ENCODE peak calls at places on chromosomes 5 and 9, in six cellular contexts. I is mesendoderm, C is IMR-90, L is neuronal stem cell, W is mesenchymal stem cell, B is H1. N is an unnamed sample.

GRCh38 chr5:89436464-89436863 is 553.5 kb upstream of the MEF2C start:
- DNase-seq in I (no peak), C (no peak), L (no peak), W (no peak), B (no peak), N (no peak)

GRCh38 chr5:16550316-16550952 is 66.4 kb downstream of the RETREG1 start:
- DNase-seq in I (peak; percentile 75), C (peak; percentile 49), L (no peak), W (peak; percentile 57), B (no peak), N (peak; percentile 80)

GRCh38 chr5:11997942-11998341 is 93.7 kb upstream of the CTNND2 start:
- DNase-seq in I (no peak), C (no peak), L (no peak), W (no peak), B (no peak), N (no peak)

GRCh38 chr5:56871755-56872154 is 37.6 kb upstream of the SETD9 start:
- DNase-seq in I (no peak), C (no peak), L (no peak), W (no peak), B (no peak), N (no peak)

GRCh38 chr9:13100914-13101572 is 178.4 kb downstream of the MPDZ start:
- DNase-seq in I (no peak), C (no peak), L (no peak), W (no peak), B (no peak), N (no peak)

GRCh38 chr5:4271193-4271592 is 675.6 kb downstream of the IRX1 start:
- DNase-seq in I (no peak), C (no peak), L (no peak), W (no peak), B (no peak), N (no peak)

GRCh38 chr9:22040760-22041159 is 31.7 kb upstream of the CDKN2B start:
- DNase-seq in I (no peak), C (peak; percentile 69), L (no peak), W (peak; percentile 70), B (no peak), N (no peak)

GRCh38 chr9:4280605-4281004 is 19.3 kb downstream of the GLIS3 start:
- DNase-seq in I (no peak), C (no peak), L (no peak), W (no peak), B (no peak), N (no peak)

GRCh38 chr5:132237670-132238069 is 10.0 kb upstream of the P4HA2 start:
- DNase-seq in I (no peak), C (no peak), L (no peak), W (no peak), B (no peak), N (no peak)

GRCh38 chr5:152097128-152097527 is 172.5 kb upstream of the GLRA1 start:
- DNase-seq in I (no peak), C (no peak), L (no peak), W (no peak), B (no peak), N (no peak)

GRCh38 chr9:92961627-92962302 is 14.4 kb downstream of the FGD3 start:
- DNase-seq in I (no peak), C (no peak), L (no peak), W (no peak), B (no peak), N (no peak)

GRCh38 chr5:88682797-88683496 is 200.0 kb downstream of the MEF2C start:
- DNase-seq in I (no peak), C (no peak), L (no peak), W (no peak), B (no peak), N (no peak)

GRCh38 chr5:32094691-32095090 is 79.4 kb downstream of the GOLPH3 start:
- DNase-seq in I (no peak), C (no peak), L (no peak), W (no peak), B (no peak), N (no peak)

GRCh38 chr9:71213633-71214032 is 92.2 kb upstream of the TRPM3 start:
- DNase-seq in I (no peak), C (no peak), L (no peak), W (no peak), B (no peak), N (no peak)

GRCh38 chr5:171596391-171596878 is 177.0 kb downstream of the FGF18 start:
- DNase-seq in I (peak; percentile 91), C (peak; percentile 94), L (no peak), W (peak; percentile 55), B (peak; percentile 43), N (peak; percentile 71)

GRCh38 chr5:14464101-14464500 is 117.5 kb upstream of the OTULINL start:
- DNase-seq in I (no peak), C (no peak), L (no peak), W (peak; percentile 49), B (no peak), N (no peak)

GRCh38 chr5:155655569-155655968 is 642.0 kb downstream of the KIF4B start:
- DNase-seq in I (peak; percentile 50), C (no peak), L (no peak), W (no peak), B (no peak), N (no peak)

GRCh38 chr5:135020111-135020895 is 13.7 kb downstream of the PITX1 start:
- DNase-seq in I (no peak), C (no peak), L (no peak), W (no peak), B (no peak), N (no peak)

GRCh38 chr5:99176186-99176585 is 247.4 kb upstream of the CHD1 start:
- DNase-seq in I (peak; percentile 22), C (no peak), L (no peak), W (peak; percentile 6), B (no peak), N (peak; percentile 74)

DNA sequence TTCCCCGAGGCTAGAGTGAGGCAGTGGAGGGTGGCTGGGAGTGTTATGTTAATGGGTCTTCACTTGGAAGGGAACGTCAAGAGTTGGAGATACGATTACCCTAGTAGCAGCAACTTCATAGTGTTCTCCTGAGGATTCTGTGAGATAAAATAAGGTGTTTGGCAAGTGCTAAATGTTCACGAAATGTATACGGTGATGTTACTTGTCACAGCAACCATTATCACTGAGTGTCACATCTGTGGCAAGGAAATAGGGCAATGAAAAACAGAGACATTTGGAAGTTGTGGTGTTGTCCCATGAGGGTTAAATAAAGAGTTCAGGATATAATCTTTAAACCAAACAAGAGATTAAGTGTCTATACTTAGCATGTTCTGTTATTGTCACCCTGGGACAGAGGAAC is 183.3 kb downstream of the ALDH1A1 start:
- DNase-seq in I (no peak), C (no peak), L (no peak), W (no peak), B (no peak), N (no peak)
- H3K4me3 ChIP-seq in I (no peak overlapping the region), C (no peak overlapping the region), L (no peak overlapping the region), W (no peak overlapping the region), B (no peak overlapping the region), N (no peak overlapping the region)

GRCh38 chr5:147095740-147096139 is 139.1 kb upstream of the STK32A start:
- DNase-seq in I (peak; percentile 71), C (no peak), L (no peak), W (no peak), B (no peak), N (no peak)

GRCh38 chr5:147101654-147102053 is 133.2 kb upstream of the STK32A start:
- DNase-seq in I (no peak), C (no peak), L (no peak), W (peak; percentile 5), B (no peak), N (no peak)

GRCh38 chr5:147093138-147093537 is 141.7 kb upstream of the STK32A start:
- DNase-seq in I (no peak), C (peak; percentile 1), L (no peak), W (peak; percentile 43), B (no peak), N (peak; percentile 28)

DNA sequence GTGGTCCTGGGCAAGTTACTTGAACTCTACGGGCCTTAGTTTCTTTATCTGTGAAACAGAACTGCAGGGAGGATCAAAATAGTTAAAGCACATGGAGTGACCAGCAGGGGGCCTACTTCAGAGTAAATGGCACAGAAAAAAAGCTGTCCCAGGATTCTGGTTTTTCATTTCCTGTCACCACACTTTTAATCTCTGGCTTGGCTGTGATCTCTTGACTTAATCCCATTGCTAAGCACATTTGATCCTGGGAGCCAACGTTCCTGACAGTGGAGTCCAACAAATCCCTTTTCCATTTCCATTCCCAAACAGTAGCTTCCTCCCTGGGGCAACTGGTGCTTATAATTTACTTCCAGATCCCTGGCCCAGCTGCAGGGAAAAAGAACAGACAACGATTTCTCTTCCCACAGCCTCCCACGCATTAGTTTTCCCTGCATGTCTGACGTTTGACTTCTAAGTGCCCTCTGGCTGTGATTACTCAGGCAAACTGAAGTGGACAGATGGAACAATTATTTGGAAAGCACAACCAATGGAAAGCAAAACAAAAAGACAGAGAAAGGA is 136.5 kb upstream of the STK32A start:
- DNase-seq in I (peak; percentile 93), C (peak; percentile 34), L (peak; percentile 47), W (peak; percentile 74), B (no peak), N (peak; percentile 42)
- H2AK5ac ChIP-seq in I (no peak overlapping the region), C (no peak overlapping the region), L (no peak overlapping the region), W (no peak overlapping the region), B (no peak overlapping the region), N (no peak overlapping the region)

DNA sequence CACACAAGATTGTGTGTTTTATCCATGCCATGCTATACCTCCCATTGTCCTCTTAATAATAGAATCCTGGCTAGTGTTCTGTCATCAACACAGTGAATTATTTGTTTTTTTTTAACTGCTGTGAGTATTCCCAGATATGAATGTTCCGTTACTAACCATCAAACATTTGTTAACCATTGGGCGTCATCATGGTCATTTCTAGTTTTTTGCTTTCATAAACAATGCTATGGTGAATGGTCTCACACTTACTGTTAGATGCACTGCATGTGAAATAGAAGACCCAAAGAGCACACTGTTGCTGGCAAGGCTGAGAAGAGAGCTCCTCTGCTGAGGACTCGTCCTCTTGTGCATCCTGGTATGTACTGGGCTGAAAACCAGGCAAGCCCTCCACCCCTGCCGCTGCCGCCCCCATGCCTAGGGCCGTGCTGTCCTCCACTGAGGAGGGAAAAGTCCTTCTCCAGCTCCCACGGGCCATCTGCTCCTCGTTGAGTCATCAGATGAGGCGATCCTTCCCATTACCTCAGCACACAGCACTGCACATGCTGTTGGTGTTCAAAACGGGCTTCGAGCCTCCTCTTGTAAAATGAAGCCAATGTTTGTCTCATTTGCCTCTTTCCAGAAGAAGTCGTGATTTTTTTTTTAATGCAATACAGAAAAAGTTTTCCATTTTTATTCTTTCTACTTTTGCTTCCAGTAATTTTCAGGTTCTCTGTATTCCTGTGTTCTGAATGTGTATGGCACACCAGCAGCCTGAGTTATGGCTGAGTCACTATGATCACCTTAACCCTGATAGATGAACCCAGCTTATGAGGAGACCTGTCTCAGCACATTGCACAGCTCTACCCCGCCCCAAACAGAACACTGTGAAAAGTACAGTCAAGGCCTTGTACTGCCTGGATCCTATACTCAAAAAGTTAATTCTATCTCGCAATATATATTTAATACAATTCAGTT is 219.0 kb downstream of the AOPEP start:
- DNase-seq in I (peak; percentile 40), C (peak; percentile 96), L (no peak), W (peak; percentile 92), B (no peak), N (peak; percentile 66)
- H3K4me1 ChIP-seq in I (peaks cover 24% of the 10 kb centered on the region), C (peaks cover 22% of the 10 kb centered on the region), L (peaks cover 18% of the 10 kb centered on the region), W (peaks cover 17% of the 10 kb centered on the region), B (peaks cover 9% of the 10 kb centered on the region), N (peaks cover 13% of the 10 kb centered on the region)

DNA sequence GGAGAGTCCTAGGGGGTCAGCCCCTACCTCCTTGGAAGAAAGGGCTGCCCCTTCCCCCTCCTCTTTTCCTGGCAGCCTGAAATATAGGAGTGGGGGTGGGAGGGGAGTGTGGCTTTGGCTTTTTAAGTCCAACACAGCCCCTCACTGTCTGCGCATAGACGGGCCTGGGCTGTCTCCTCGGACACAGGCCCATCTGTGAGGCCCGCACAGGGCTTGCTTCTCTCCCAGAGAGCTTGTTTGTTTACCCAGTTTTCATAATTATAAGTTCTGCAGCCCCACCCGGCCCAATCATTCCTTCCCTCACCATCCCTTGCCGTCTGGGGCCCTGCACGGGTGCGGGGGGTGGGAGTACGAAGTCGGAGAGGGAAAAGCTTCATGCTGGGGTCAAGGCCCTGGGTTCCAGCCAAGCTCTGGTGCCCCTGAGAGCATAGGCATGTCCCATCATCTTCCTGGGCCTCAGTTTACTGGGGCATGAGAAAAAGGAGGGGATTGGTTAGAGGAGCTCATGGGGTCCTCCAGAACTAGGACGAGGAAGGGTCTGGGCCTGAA is 54.0 kb upstream of the STXBP1 start:
- DNase-seq in I (no peak), C (no peak), L (no peak), W (no peak), B (no peak), N (no peak)
- H3K4me3 ChIP-seq in I (no peak overlapping the region), C (no peak overlapping the region), L (no peak overlapping the region), W (peak overlapping the region; percentile 62), B (no peak overlapping the region), N (no peak overlapping the region)

N was measured in trophoblast cell.